ENCODE peak calls at places on chromosomes 4 and X, in eight cellular contexts. P is heart right ventricle; Y is kidney epithelial cell; I is cardiac muscle cell; C is tibial artery; B is thoracic aorta; L is CD8-positive, alpha-beta T cell; N is suprapubic skin. Z is an unnamed sample.

GRCh38 chr4:39606747-39607146 is 31.9 kb downstream of the SMIM14 start:
- DNase-seq in C (no peak), L (no peak), I (no peak), N (no peak), B (no peak), Y (no peak), P (no peak), Z (no peak)

GRCh38 chr4:145619639-145619996 is 433 bp downstream of the MMAA start:
- DNase-seq in P (peak), C (peak), L (peak), N (peak), Y (peak), I (peak), B (peak), Z (no peak)

GRCh38 chrX:19514791-19515614 is at the start of gene MAP3K15:
- DNase-seq in C (peak), I (peak), N (no peak), L (no peak), B (no peak), Y (no peak), P (no peak), Z (no peak)

GRCh38 chr4:88320780-88321373 is 36.5 kb upstream of the PPM1K start:
- DNase-seq in L (peak), Y (no peak), N (no peak), I (no peak), P (no peak), C (no peak), B (no peak), Z (no peak)

GRCh38 chr4:184657144-184657543 is 7.6 kb downstream of the PRIMPOL start:
- DNase-seq in L (no peak), I (no peak), P (no peak), B (no peak), C (no peak), N (no peak), Y (no peak), Z (no peak)

GRCh38 chrX:131626681-131627296 is 82.9 kb downstream of the OR13H1 start:
- DNase-seq in Y (no peak), C (no peak), N (no peak), I (peak), P (no peak), B (no peak), L (no peak), Z (no peak)

GRCh38 chr4:98446499-98447375 is 185.6 kb downstream of the RAP1GDS1 start:
- DNase-seq in C (no peak), I (no peak), N (no peak), L (peak), B (no peak), Y (peak), P (no peak), Z (no peak)

GRCh38 chr4:132071815-132072214 is 1077.3 kb upstream of the PCDH10 start:
- DNase-seq in N (no peak), I (no peak), C (no peak), P (no peak), L (no peak), B (no peak), Y (no peak), Z (no peak)

GRCh38 chr4:79588679-79589078 is 180.7 kb upstream of the GK2 start:
- DNase-seq in B (no peak), P (no peak), N (no peak), L (no peak), Y (no peak), C (no peak), I (no peak), Z (no peak)

GRCh38 chrX:9651737-9652136 is 113.9 kb downstream of the GPR143 start:
- DNase-seq in I (no peak), L (no peak), C (no peak), B (no peak), N (no peak), P (peak), Y (no peak), Z (no peak)

GRCh38 chrX:65679071-65679540 is 11.7 kb downstream of the MSN start:
- DNase-seq in B (no peak), I (no peak), Y (no peak), N (no peak), P (peak), L (no peak), C (no peak), Z (no peak)

GRCh38 chrX:39002466-39002865 is 201.2 kb downstream of the MID1IP1 start:
- DNase-seq in C (no peak), B (no peak), Y (no peak), I (no peak), P (no peak), N (no peak), L (no peak), Z (no peak)

GRCh38 chr4:48653217-48654014 is 126.7 kb downstream of the FRYL start:
- DNase-seq in I (peak), C (peak), Y (no peak), L (peak), P (peak), B (no peak), N (no peak), Z (no peak)

GRCh38 chr4:46653842-46654241 is 255.2 kb downstream of the COX7B2 start:
- DNase-seq in L (no peak), Y (no peak), N (no peak), P (no peak), I (no peak), C (no peak), B (no peak), Z (no peak)

GRCh38 chr4:171812377-171813194 is 618 bp upstream of the GALNTL6 start:
- DNase-seq in C (no peak), P (no peak), B (no peak), I (peak), L (no peak), N (no peak), Y (no peak), Z (no peak)

GRCh38 chr4:182643801-182644311 is 273.3 kb downstream of the DCTD start:
- DNase-seq in Y (peak), P (peak), I (peak), L (no peak), B (no peak), N (no peak), C (peak), Z (no peak)

GRCh38 chr4:8694651-8695151 is 102.1 kb downstream of the CPZ start:
- DNase-seq in L (no peak), N (no peak), I (no peak), P (no peak), Y (no peak), B (no peak), C (peak), Z (no peak)

GRCh38 chrX:80485543-80485942 is 65.3 kb downstream of the TENT5D start:
- DNase-seq in P (no peak), B (no peak), L (no peak), C (no peak), I (no peak), N (no peak), Y (no peak), Z (no peak)

GRCh38 chr4:66564901-66565648 is 894.8 kb upstream of the EPHA5 start:
- DNase-seq in I (no peak), L (no peak), B (no peak), N (no peak), C (no peak), Y (no peak), P (no peak), Z (no peak)

GRCh38 chrX:21479695-21480280 is 105.6 kb downstream of the CNKSR2 start:
- DNase-seq in N (no peak), L (no peak), P (peak), Y (peak), C (no peak), B (no peak), I (peak), Z (no peak)

GRCh38 chrX:110964761-110965160 is 131.2 kb upstream of the PAK3 start:
- DNase-seq in P (no peak), N (no peak), I (no peak), B (no peak), L (no peak), Y (no peak), C (no peak), Z (no peak)

GRCh38 chr4:96767815-96768480 is 928.1 kb downstream of the PDHA2 start:
- DNase-seq in C (no peak), Y (no peak), B (no peak), P (no peak), I (no peak), L (no peak), N (no peak), Z (no peak)

GRCh38 chrX:116379854-116380253 is 56.6 kb upstream of the SLC6A14 start:
- DNase-seq in N (no peak), L (no peak), I (no peak), P (no peak), Y (no peak), C (no peak), B (no peak), Z (no peak)

GRCh38 chr4:103948244-103949018 is 228.6 kb upstream of the TACR3 start:
- DNase-seq in I (no peak), N (no peak), Y (no peak), B (no peak), P (no peak), L (no peak), C (no peak), Z (no peak)

GRCh38 chr4:2750719-2751605 is 5.2 kb downstream of the TNIP2 start:
- DNase-seq in Y (no peak), P (no peak), N (no peak), L (no peak), B (no peak), C (no peak), I (peak), Z (no peak)

GRCh38 chr4:103012594-103012993 is 6.9 kb downstream of the SLC9B1 start:
- DNase-seq in N (no peak), Y (no peak), C (no peak), I (no peak), L (no peak), P (no peak), B (no peak), Z (no peak)

GRCh38 chr4:81577392-81577791 is 105.7 kb upstream of the RASGEF1B start:
- DNase-seq in I (no peak), B (no peak), N (no peak), P (no peak), Y (no peak), C (no peak), L (no peak), Z (no peak)

GRCh38 chrX:18643853-18644252 is 28.1 kb downstream of the RS1 start:
- DNase-seq in N (no peak), L (no peak), Y (no peak), B (no peak), P (no peak), C (no peak), I (no peak), Z (no peak)

GRCh38 chr4:170005472-170005871 is 20.7 kb downstream of the MFAP3L start:
- DNase-seq in L (no peak), P (peak), N (no peak), Y (no peak), B (no peak), I (no peak), C (no peak), Z (no peak)

GRCh38 chrX:840556-840955 is 210.0 kb downstream of the SHOX start:
- DNase-seq in N (no peak), B (no peak), C (no peak), L (no peak), Y (no peak), P (no peak), I (no peak), Z (no peak)

DNA sequence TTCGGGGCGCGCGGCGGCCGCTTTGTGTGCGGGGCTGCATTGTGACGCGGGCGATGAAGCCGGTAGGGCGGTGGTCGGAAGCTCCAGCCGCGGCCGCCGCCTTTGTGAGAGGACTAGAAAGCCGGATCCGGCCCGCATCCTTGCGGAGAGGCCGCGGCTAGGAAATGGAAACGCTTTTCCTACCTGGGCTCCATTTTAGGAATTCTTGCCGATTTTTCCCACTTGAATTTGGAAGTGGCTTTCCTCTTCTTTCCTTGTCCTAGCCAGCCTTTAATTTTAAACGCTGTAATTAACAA is 708 bp downstream of the TMSB4X start:
- DNase-seq in I (peak), P (no peak), N (no peak), Y (no peak), L (no peak), C (no peak), B (no peak), Z (no peak)
- TF ChIP-seq CTCF in I (no peak), P (no peak), N (no peak), Y (no peak), L (no peak), C (no peak), B (no peak), Z (no peak)

DNA sequence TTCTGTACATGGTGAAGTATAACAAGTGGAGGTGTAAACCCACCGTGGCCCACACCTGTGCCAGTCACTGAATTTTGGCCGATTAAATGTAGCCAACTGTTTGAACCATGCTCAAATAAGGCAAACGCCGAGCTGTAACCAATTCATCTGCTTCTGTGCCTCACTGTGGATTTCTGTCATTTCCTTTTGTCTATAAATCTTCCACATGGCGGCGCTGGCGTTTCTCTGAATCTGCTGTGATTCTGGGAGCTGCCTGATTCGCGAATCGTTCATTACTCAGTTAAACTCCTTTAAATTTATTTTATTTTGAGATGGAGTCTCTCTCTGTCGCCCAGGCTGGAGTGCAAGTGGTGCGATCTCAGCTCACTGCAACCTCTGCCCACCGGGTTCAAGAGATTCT is 19.2 kb downstream of the SUPT20HL2 start:
- DNase-seq in Y (no peak), C (no peak), N (no peak), L (no peak), I (peak), P (no peak), B (no peak), Z (no peak)
- TF ChIP-seq CTCF in Y (no peak), C (no peak), N (no peak), L (no peak), I (peak), P (no peak), B (no peak), Z (no peak)

DNA sequence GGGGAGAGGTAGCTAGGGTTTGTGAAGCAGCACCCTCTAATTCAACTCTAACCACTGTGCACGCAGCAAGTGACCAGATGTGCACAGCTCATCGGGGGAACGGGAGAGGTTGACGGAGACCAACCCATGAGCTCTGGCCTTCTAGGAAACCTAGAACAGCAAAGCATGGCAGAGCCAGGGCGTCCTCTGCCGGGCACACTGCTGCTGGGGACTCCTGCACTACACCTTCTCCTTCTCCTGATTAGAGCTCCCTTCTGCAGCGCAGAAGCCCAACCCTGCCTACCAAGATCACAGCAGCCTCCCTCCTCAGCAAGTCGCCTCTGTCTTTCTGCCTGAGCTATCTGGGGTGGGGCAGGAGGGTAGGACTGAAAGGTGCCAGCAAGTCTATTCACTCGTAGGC is 252.3 kb upstream of the PSAPL1 start:
- DNase-seq in C (no peak), N (no peak), Y (no peak), B (no peak), P (no peak), L (no peak), I (no peak), Z (no peak)
- TF ChIP-seq CTCF in C (no peak), N (no peak), Y (no peak), B (no peak), P (no peak), L (no peak), I (no peak), Z (no peak)

DNA sequence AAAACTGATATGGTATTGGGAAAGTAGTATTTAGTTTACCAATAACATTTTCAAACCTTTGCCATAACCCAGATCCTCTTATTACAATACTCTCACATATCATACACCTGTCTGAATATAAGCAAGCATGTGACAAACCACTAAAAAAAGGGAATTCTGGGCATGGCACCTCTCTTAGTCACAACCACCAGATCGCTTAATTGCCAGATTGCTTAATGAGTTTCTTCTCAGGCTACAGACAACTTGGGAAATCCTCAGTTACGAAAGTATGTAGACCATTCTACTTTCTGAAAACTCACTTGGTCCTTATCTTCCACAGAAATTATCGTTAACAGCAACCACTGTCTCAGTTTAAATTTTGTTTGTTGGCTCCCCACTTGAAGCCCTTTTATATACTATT is 2.1 kb downstream of the NAF1 start:
- DNase-seq in L (no peak), B (no peak), N (no peak), C (no peak), I (no peak), Y (no peak), P (no peak), Z (no peak)
- TF ChIP-seq CTCF in L (no peak), B (no peak), N (no peak), C (no peak), I (no peak), Y (no peak), P (no peak), Z (no peak)

GRCh38 chr4:142850478-142850877 is 4.4 kb upstream of the INPP4B start:
- DNase-seq in L (no peak), N (no peak), C (no peak), Y (no peak), I (peak), B (no peak), P (no peak), Z (no peak)

GRCh38 chr4:142845293-142846070 is 619 bp downstream of the INPP4B start:
- DNase-seq in P (peak), B (no peak), I (peak), N (no peak), Y (no peak), L (no peak), C (peak), Z (no peak)

GRCh38 chr4:142846105-142846728 is at the start of gene INPP4B:
- DNase-seq in Y (peak), B (no peak), C (peak), I (peak), N (no peak), P (peak), L (peak), Z (no peak)

GRCh38 chr4:142844782-142845181 is 1.3 kb downstream of the INPP4B start:
- DNase-seq in P (no peak), L (no peak), I (no peak), N (no peak), B (no peak), Y (no peak), C (no peak), Z (no peak)

GRCh38 chr4:142846729-142847606 is 867 bp upstream of the INPP4B start:
- DNase-seq in N (no peak), C (peak), Y (no peak), I (peak), P (peak), L (peak), B (no peak), Z (no peak)
- TF ChIP-seq CTCF in N (peak), C (peak), Y (peak), I (peak), P (peak), L (peak), B (peak), Z (no peak)

DNA sequence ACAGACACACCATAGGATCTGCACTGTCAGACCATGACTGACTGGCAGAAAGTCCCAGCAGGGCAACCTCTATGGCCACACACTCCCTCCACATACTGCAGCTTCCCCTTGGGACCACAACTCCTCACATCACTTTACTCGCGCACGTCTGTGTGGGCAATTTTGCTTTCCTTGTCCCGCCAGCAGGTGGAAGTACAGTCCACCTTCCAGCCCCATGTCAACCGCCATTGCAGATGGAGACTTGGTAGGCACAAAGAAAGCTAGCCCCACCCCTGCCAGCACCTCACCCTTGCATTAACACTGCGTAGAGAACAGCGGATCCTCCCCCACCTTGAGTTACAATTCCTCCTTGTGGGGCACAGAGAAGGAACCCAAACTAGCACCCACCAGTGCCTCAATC is 74.4 kb upstream of the NAP1L2 start:
- DNase-seq in C (no peak), P (no peak), N (no peak), I (no peak), B (no peak), L (no peak), Y (no peak), Z (no peak)
- TF ChIP-seq CTCF in C (no peak), P (no peak), N (no peak), I (no peak), B (no peak), L (no peak), Y (no peak), Z (no peak)

DNA sequence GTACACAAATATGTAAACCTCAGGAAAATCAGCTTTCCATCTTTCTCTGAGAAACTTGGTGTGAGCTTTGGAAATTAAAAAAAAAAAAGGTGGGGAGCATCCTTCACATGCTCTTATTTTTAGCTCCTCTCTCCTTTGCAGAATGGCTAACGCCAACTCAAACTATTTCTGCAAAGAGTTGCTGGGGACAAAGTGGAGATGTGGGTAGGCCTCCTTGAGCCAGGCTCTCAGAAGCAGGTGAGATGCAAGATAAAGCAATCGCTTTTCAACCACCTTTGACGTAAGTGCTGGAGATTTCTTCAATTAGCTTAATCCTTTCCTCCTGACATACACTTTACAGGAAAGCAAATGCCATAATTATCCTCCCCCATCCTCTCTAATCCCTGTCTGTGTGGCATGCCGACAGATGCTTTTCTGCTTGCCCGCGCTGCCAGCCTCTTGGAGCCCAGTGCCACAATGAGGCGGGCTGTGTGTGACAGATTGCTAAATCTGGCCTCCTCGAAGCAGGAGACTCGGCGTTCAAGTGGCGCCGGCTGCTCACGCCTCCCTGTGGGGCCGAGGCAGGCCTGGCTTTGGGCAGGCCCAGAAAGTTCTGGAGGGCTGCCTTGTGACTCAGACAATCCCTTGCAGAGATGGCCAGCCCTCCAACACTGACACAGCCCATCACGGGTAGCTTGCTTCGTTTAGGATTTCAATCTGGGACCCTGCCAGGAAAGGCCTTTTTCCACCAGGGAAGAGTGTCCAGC is 64.9 kb upstream of the SOD3 start:
- DNase-seq in L (no peak), Y (no peak), C (peak), B (peak), P (peak), I (no peak), N (peak), Z (no peak)
- TF ChIP-seq CTCF in L (no peak), Y (no peak), C (peak), B (no peak), P (no peak), I (no peak), N (no peak), Z (no peak)

GRCh38 chr4:54683616-54684346 is 26.0 kb downstream of the KIT start:
- DNase-seq in N (no peak), C (no peak), P (no peak), Y (no peak), L (peak), B (no peak), I (peak), Z (no peak)
- TF ChIP-seq CTCF in N (peak), C (no peak), P (peak), Y (no peak), L (peak), B (no peak), I (peak), Z (no peak)

Z was measured in omental fat pad.